ENCODE peak calls at places on chromosomes 11 and 22, in ten cellular contexts. P, B, T, O, Q, S, M, A, H and G are unnamed samples.

GRCh38 chr11:85682330-85683305 is 3.4 kb downstream of the CCDC89 start:
- DNase-seq in M (peak), Q (peak), O (peak), B (peak), H (peak), A (no peak), P (no peak), S (peak), T (peak), G (peak)

GRCh38 chr11:61513143-61513740 is 4.7 kb downstream of the LRRC10B start:
- DNase-seq in P (no peak), A (no peak), O (no peak), S (no peak), Q (no peak), M (no peak), T (no peak), B (no peak), H (no peak), G (no peak)

GRCh38 chr11:106091480-106092123 is 14.1 kb downstream of the AASDHPPT start:
- DNase-seq in M (peak), O (no peak), T (peak), A (peak), P (no peak), S (peak), Q (peak), B (no peak), H (peak), G (peak)

GRCh38 chr11:103279821-103280220 is 170.6 kb downstream of the DYNC2H1 start:
- DNase-seq in O (no peak), H (no peak), M (no peak), A (no peak), S (no peak), T (peak), B (no peak), P (no peak), Q (no peak), G (peak)

GRCh38 chr11:126751242-126751641 is 249.3 kb downstream of the KIRREL3 start:
- DNase-seq in M (no peak), A (no peak), H (peak), B (no peak), Q (no peak), T (peak), P (no peak), S (no peak), O (no peak), G (peak)

GRCh38 chr22:22916952-22917290 is 29.3 kb downstream of the IGLL5 start:
- DNase-seq in M (no peak), S (no peak), O (no peak), B (no peak), P (peak), Q (no peak), T (no peak), A (no peak), H (no peak), G (no peak)

GRCh38 chr11:1759151-1759850 is 4.4 kb downstream of the CTSD start:
- DNase-seq in M (peak), B (no peak), Q (no peak), P (peak), T (no peak), O (peak), H (no peak), A (no peak), S (no peak), G (no peak)

GRCh38 chr11:2769779-2770555 is 70.2 kb upstream of the KCNQ1OT1 start:
- DNase-seq in B (peak), T (no peak), A (no peak), H (no peak), Q (no peak), P (peak), M (no peak), O (peak), S (no peak), G (no peak)

GRCh38 chr11:13183094-13183825 is 94.3 kb upstream of the BMAL1 start:
- DNase-seq in P (no peak), B (no peak), A (peak), S (peak), T (peak), Q (peak), M (no peak), H (peak), O (no peak), G (peak)

GRCh38 chr11:117473692-117474091 is 146.0 kb downstream of the CEP164 start:
- DNase-seq in H (no peak), M (no peak), S (no peak), B (no peak), A (no peak), T (no peak), Q (no peak), O (no peak), P (peak), G (no peak)

GRCh38 chr22:49550766-49551362 is 276.8 kb downstream of the BRD1 start:
- DNase-seq in A (no peak), Q (no peak), M (no peak), T (no peak), B (no peak), O (peak), P (no peak), H (no peak), S (no peak), G (no peak)

GRCh38 chr11:69636512-69636866 is 4.5 kb upstream of the CCND1 start:
- DNase-seq in Q (peak), O (peak), S (peak), H (peak), T (peak), M (peak), B (peak), A (peak), P (peak), G (peak)

GRCh38 chr11:106937113-106937512 is 81.2 kb downstream of the GUCY1A2 start:
- DNase-seq in M (no peak), H (no peak), Q (no peak), T (no peak), S (no peak), A (no peak), B (no peak), O (no peak), P (no peak), G (no peak)

GRCh38 chr11:2305862-2306823 is 4.3 kb downstream of the TSPAN32 start:
- DNase-seq in A (peak), Q (no peak), B (peak), T (peak), O (peak), M (peak), P (no peak), S (peak), H (peak), G (peak)

GRCh38 chr22:42287174-42287890 is 16.9 kb upstream of the TCF20 start:
- DNase-seq in P (no peak), T (no peak), M (no peak), Q (no peak), S (no peak), O (no peak), H (no peak), B (no peak), A (no peak), G (no peak)

GRCh38 chr11:36885154-36885553 is 287.1 kb upstream of the RAG2 start:
- DNase-seq in O (no peak), B (no peak), M (no peak), Q (no peak), S (no peak), A (no peak), P (no peak), H (no peak), T (no peak), G (no peak)

DNA sequence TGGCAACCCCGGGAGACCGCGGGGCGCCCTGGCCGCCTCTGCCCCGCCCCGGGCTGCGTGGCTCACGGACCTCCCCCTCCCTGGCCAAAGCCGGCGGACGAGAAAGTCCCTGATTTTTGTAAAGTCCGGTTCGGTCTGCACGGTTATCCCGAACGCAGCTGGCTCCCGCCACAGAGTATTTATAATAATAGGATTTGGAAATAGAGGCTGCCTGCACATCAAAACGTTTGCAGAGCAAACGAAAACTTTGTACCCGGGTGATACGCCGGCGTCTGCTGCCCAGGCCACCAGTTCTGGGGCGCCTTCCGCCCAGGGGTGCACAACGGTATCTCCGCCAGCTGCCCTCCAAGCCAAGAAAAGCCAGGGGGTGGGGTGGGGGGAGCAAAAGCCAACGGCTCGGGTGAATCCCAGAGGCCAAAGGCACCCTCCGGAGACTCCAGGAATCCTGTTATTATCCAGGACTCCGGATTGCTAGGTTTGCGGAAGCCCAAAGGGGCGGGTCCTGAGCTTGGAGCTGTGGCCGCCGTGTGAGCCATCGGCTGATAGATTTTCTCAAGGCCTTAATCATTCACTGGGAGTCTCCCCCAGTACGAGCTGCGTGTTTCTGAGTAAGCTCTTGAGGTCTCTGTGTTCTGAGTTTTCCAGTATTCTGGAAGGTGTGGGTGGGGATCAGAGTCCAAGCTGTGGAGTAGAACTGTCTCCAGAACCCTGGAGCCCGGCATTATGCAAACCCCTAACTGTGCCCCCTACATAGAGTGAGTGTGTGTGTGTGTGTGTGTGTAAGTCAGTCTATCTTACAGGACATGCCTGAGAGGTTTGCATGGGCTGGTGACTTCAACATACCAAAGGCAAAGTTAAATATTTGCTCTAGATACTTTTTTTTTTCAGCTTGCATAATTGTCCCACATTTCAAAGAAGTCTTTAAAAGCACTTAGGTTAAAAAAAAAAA is 679 bp upstream of the SHANK2 start:
- DNase-seq in S (peak), B (no peak), O (peak), A (peak), P (peak), Q (peak), H (peak), M (peak), T (peak), G (peak)
- H3K4me3 ChIP-seq in S (peak), B (peak), O (peak), A (peak), P (peak), Q (peak), H (peak), M (peak), T (peak), G (peak)

DNA sequence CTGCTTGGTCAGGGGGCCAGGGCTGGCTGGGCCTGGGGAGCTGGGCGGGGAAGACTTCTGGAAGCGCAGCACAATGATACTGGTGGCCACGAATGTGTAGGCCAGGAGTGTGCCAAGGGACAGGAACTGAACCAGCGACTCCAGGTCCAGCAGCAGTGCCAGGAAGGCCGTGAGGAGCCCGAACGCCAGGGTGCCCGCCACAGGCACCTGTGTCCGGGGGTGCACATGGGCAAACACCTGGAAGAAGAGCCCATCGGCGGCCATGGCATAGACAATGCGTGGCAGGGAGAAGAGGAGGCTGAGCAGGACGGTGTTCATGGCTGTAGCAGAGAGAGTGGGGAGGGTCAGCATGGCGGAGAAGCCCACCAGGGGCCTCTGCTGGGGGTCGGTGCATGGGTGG is 2.3 kb downstream of the SLC7A4 start:
- DNase-seq in S (no peak), Q (no peak), T (no peak), P (no peak), B (no peak), A (no peak), M (no peak), O (no peak), H (no peak), G (no peak)
- H3K4me3 ChIP-seq in S (no peak), Q (no peak), T (no peak), P (no peak), B (no peak), A (no peak), M (no peak), O (no peak), H (no peak), G (no peak)

DNA sequence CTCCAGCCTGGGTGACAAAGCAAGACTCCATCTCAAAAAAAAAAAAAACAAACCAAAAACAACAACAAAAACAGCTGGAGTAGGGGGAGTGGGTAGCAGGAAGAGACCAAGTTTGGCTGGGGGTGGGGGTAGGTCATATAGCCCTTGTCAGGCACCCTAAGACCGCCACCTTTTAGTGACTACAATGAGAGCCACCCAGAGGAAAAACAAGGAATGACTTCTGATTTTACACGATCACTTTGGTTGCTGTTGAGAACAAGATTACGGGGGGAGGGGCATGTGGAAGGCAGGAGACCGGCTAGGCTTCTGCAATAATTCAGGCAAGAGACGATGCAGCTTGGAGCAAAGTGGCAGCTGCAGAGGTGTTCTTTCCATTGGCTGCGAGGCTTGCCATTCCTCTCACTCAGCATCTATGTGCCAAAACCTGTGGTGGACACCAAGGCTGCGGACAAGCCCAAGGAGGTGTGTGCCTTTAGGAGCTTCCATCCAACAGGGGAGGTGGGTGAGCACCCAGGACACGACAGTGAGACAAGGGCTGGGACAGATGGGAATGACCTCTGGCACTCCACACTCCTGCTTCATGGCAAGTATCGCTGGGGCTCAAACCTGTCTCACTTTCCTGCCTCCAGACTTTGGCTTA is 1.7 kb downstream of the RPS19BP1 start:
- DNase-seq in Q (peak), P (peak), O (peak), T (peak), H (peak), B (no peak), A (no peak), M (peak), S (peak), G (peak)
- H3K4me3 ChIP-seq in Q (no peak), P (no peak), O (peak), T (no peak), H (peak), B (no peak), A (no peak), M (no peak), S (no peak), G (no peak)

GRCh38 chr11:75152651-75153553 is 2.0 kb downstream of the SLCO2B1 start:
- DNase-seq in S (no peak), P (no peak), M (no peak), T (no peak), H (no peak), A (no peak), O (no peak), Q (no peak), B (no peak), G (no peak)
- H3K4me3 ChIP-seq in S (no peak), P (no peak), M (peak), T (no peak), H (no peak), A (no peak), O (peak), Q (no peak), B (peak), G (no peak)

DNA sequence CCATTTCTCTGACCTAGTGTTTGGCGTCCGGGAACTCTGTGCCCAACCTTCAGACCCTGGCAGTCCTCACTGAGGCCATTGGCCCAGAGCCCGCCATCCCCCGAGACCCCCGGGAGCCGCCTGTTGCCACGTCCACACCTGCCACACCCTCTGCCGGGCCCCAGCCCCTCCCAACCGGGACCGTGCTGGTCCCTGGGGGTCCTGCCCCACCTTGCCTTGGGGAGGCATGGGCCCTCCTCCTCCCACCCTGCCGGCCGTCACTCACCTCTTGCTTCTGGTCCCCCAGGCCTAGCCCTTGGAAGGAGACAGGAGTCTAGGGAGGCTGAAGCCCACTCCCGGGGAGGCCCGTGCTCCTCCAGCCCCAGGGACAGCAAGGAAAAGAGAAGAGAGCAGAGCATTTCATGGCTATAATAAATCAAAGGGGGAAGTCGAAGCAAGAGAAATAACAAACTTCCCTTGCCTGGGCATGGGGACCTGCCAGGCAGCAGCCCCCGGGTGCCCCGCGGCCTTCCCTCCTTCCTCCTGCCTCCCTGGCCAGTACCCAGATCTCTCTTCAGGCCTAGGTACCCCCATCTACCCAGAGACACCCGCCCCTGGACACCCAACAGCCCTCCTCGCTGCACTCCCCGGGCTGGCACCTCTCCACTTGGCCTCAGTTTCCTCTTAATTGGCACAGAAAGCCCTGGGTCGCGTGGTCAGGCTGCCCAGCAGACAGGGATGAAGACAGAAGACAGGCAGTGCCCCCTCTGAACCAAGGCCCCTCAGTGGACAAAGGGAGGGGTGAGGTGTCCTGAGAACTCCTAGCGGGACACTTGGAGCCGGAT is 13.0 kb upstream of the SLC39A13 start:
- DNase-seq in P (no peak), H (no peak), Q (no peak), O (no peak), T (no peak), M (no peak), S (no peak), A (no peak), B (no peak), G (no peak)
- H3K4me3 ChIP-seq in P (no peak), H (no peak), Q (no peak), O (peak), T (no peak), M (peak), S (no peak), A (no peak), B (peak), G (no peak)

DNA sequence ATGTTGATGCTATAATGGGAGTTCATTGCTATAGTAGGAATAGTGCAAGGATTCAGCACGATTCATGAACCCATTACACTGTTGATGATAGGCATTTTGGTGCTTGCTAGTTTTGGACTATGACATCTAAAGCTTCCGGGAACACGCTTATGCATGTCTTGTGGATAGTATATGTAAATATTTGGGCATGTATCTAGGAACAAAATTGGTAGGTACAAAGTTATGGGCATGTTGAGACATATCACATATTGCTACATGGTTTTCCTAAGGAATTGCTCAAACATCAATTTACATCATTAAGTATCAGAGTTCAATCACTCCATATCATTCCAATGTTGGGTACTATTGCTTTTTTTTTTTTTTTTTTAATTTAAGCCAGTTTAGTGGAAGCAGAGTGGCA is 1103.2 kb downstream of the TBC1D22A start:
- DNase-seq in H (no peak), S (no peak), A (no peak), O (no peak), T (no peak), P (no peak), M (no peak), B (no peak), Q (no peak), G (no peak)
- H3K4me3 ChIP-seq in H (no peak), S (no peak), A (no peak), O (no peak), T (no peak), P (no peak), M (no peak), B (no peak), Q (no peak), G (no peak)

DNA sequence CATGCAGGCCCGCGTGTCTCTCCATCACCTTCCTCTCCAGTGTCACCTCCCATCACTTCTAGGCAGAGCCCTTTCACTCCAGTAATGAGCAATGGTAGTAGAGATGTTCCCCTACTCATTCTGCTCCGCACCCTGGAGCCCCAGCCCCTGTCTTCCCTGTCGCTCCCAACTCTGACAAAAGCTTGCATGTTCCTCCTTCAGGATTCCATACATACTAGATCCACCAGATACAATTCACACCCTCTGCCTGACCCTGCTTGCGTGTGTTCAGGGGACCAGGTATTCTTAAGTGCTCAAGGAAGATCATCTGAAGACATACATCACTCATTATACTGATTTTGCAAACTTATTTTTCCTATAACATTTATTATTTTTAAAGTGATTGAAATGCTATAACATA is 222.7 kb downstream of the SNX19 start:
- DNase-seq in A (no peak), M (no peak), H (no peak), Q (no peak), O (no peak), T (no peak), P (no peak), B (no peak), S (no peak), G (no peak)
- H3K4me3 ChIP-seq in A (no peak), M (no peak), H (no peak), Q (no peak), O (no peak), T (no peak), P (no peak), B (no peak), S (no peak), G (no peak)

DNA sequence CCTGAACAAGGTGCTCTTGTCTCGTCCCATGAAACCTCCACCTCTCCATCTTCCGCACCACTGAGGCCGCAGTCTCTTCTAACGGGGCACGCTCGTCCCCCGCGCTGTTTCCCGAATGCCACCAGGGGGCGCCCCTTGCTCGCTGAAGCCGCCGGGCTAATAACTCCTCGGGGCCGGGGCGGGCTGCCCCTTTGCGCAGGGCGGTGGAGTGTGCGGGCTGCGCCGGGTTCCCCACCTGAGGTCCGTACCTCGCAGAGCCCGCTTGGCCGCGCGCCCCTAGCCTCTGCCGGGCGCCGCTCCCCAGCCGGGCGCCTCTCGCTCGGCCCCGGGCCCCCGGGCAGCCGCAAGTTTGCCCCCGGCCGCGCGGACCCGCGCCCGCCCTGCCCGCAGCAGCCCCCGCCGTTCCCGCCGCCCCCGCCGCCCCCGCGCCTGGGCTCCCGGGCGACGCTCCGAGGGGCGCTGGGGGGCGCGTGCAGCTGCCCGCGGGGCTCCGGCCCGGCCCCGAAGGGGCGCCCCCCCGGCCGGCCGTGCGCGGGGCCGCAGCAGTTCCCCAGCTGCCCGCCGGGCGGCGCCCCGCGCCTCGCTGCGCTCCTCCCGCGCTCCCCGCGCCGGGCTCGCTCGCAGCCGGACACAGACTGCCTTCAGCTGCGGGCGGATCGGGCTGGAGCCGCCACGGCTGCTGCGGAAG is at the start of gene GRIK4:
- DNase-seq in Q (peak), H (peak), T (peak), B (peak), P (peak), S (peak), O (peak), A (no peak), M (peak), G (peak)
- H3K4me3 ChIP-seq in Q (peak), H (peak), T (peak), B (peak), P (peak), S (peak), O (peak), A (peak), M (peak), G (peak)